ENCODE peak calls at places on chromosomes 11 and 22, in eight cellular contexts. T, F, G, B, M, K, L and P are unnamed samples.

GRCh38 chr11:100719809-100720221 is 32.7 kb downstream of the ARHGAP42 start:
- DNase-seq in F (no peak), B (no peak), M (peak), G (no peak), K (no peak), T (peak), L (no peak), P (no peak)

GRCh38 chr11:93659216-93659615 is 2.3 kb upstream of the CEP295 start:
- DNase-seq in T (no peak), M (no peak), B (no peak), G (no peak), K (no peak), F (no peak), L (peak), P (no peak)

GRCh38 chr11:128603752-128604472 is 16.6 kb upstream of the ETS1 start:
- DNase-seq in G (no peak), M (no peak), T (no peak), L (no peak), B (peak), F (no peak), K (peak), P (no peak)

GRCh38 chr11:95299078-95299611 is 68.1 kb upstream of the SESN3 start:
- DNase-seq in T (no peak), G (no peak), M (no peak), F (peak), B (no peak), K (no peak), L (peak), P (no peak)

GRCh38 chr22:29400576-29400975 is 12.2 kb upstream of the AP1B1 start:
- DNase-seq in K (no peak), F (no peak), L (no peak), T (no peak), G (no peak), B (no peak), M (no peak), P (no peak)

GRCh38 chr22:17198188-17199130 is 20.8 kb downstream of the ADA2 start:
- DNase-seq in T (no peak), K (no peak), M (no peak), G (no peak), L (no peak), F (peak), B (no peak), P (no peak)

GRCh38 chr11:103433976-103434375 is 324.8 kb downstream of the DYNC2H1 start:
- DNase-seq in G (no peak), F (no peak), M (no peak), T (peak), K (no peak), B (no peak), L (no peak), P (no peak)

GRCh38 chr11:46876471-46876870 is 30.4 kb upstream of the CKAP5 start:
- DNase-seq in G (no peak), M (no peak), L (no peak), F (no peak), K (no peak), B (no peak), T (no peak), P (no peak)

GRCh38 chr11:7666292-7666866 is 6.9 kb downstream of the CYB5R2 start:
- DNase-seq in K (no peak), T (no peak), F (no peak), B (no peak), G (no peak), M (no peak), L (no peak), P (no peak)

GRCh38 chr22:19731361-19731725 is 8.0 kb downstream of the GP1BB start:
- DNase-seq in F (peak), T (no peak), K (no peak), B (no peak), M (no peak), G (no peak), L (no peak), P (no peak)

GRCh38 chr22:49404020-49404419 is 423.7 kb downstream of the BRD1 start:
- DNase-seq in M (no peak), T (no peak), F (no peak), B (no peak), G (no peak), K (no peak), L (no peak), P (no peak)

GRCh38 chr11:19253149-19253540 is 12.4 kb upstream of the E2F8 start:
- DNase-seq in B (no peak), F (no peak), K (no peak), G (no peak), M (no peak), T (no peak), L (no peak), P (no peak)

GRCh38 chr11:60500276-60500935 is 7.8 kb downstream of the MS4A12 start:
- DNase-seq in K (no peak), T (no peak), L (no peak), G (no peak), F (no peak), M (no peak), B (no peak), P (no peak)

GRCh38 chr11:69804769-69805508 is 14.3 kb downstream of the FGF3 start:
- DNase-seq in K (no peak), L (no peak), F (no peak), M (no peak), B (no peak), T (no peak), G (no peak), P (no peak)

GRCh38 chr11:65436412-65437032 is 13.9 kb downstream of the NEAT1 start:
- DNase-seq in B (no peak), G (no peak), K (no peak), F (no peak), M (no peak), L (no peak), T (no peak), P (no peak)

GRCh38 chr11:61609000-61609969 is 28.4 kb upstream of the SYT7 start:
- DNase-seq in M (no peak), T (no peak), K (no peak), L (no peak), B (no peak), F (no peak), G (no peak), P (no peak)

GRCh38 chr22:49763696-49764095 is 64.0 kb downstream of the BRD1 start:
- DNase-seq in L (no peak), M (no peak), G (no peak), F (no peak), B (no peak), T (no peak), K (no peak), P (no peak)

GRCh38 chr11:63537293-63538101 is 889 bp downstream of the PLAAT4 start:
- DNase-seq in G (no peak), M (no peak), B (no peak), F (no peak), L (peak), T (no peak), K (no peak), P (no peak)

GRCh38 chr11:95108159-95108611 is 18.5 kb downstream of the ENDOD1 start:
- DNase-seq in G (no peak), K (no peak), F (no peak), B (no peak), M (no peak), T (peak), L (no peak), P (no peak)

GRCh38 chr11:67546852-67547251 is 23.6 kb upstream of the CABP2 start:
- DNase-seq in K (no peak), M (no peak), T (no peak), G (no peak), L (no peak), B (no peak), F (no peak), P (no peak)

GRCh38 chr11:47186937-47187681 is 875 bp upstream of the PACSIN3 start:
- DNase-seq in G (peak), L (no peak), F (peak), K (peak), B (no peak), T (no peak), M (no peak), P (peak)

GRCh38 chr11:33444835-33445594 is 187.8 kb downstream of the HIPK3 start:
- DNase-seq in M (no peak), B (no peak), F (no peak), K (no peak), T (no peak), L (no peak), G (no peak), P (no peak)

GRCh38 chr11:119161871-119162270 is 6.7 kb upstream of the NLRX1 start:
- DNase-seq in F (no peak), G (no peak), T (no peak), L (no peak), K (no peak), B (no peak), M (no peak), P (no peak)

GRCh38 chr22:40396882-40397281 is 26.5 kb downstream of the SGSM3 start:
- DNase-seq in M (no peak), L (peak), T (peak), B (no peak), G (no peak), K (no peak), F (peak), P (no peak)

GRCh38 chr11:61293869-61294716 is 1.0 kb downstream of the VWCE start:
- DNase-seq in B (peak), F (peak), L (peak), K (peak), T (no peak), G (peak), M (no peak), P (no peak)

GRCh38 chr11:723120-723883 is 17.3 kb downstream of the EPS8L2 start:
- DNase-seq in B (no peak), T (no peak), F (no peak), K (peak), M (peak), L (no peak), G (no peak), P (no peak)

GRCh38 chr11:390175-390574 is 3.8 kb upstream of the PKP3 start:
- DNase-seq in M (no peak), F (no peak), G (no peak), B (no peak), L (no peak), K (no peak), T (no peak), P (no peak)

GRCh38 chr11:36008576-36008975 is 64.7 kb downstream of the LDLRAD3 start:
- DNase-seq in G (no peak), F (no peak), K (no peak), M (no peak), T (peak), L (no peak), B (no peak), P (no peak)

GRCh38 chr11:117170210-117170609 is 8.3 kb upstream of the SIDT2 start:
- DNase-seq in K (no peak), M (no peak), T (no peak), L (no peak), G (no peak), B (no peak), F (no peak), P (no peak)

GRCh38 chr11:8291421-8292350 is 28.0 kb upstream of the LMO1 start:
- DNase-seq in B (no peak), M (no peak), L (no peak), K (no peak), T (no peak), F (no peak), G (no peak), P (no peak)

GRCh38 chr11:1054143-1055108 is 17.9 kb upstream of the MUC6 start:
- DNase-seq in L (no peak), B (no peak), M (no peak), F (peak), K (no peak), T (no peak), G (no peak), P (no peak)

GRCh38 chr11:2800655-2801531 is 84.7 kb downstream of the CDKN1C start:
- DNase-seq in F (no peak), T (no peak), B (no peak), G (no peak), M (no peak), K (no peak), L (no peak), P (no peak)